ENCODE peak calls at places on chromosomes 11 and 22, in nine cellular contexts. One of them, this sample, is unnamed.

GRCh38 chr11:3127706-3128355 is 37.3 kb downstream of the OSBPL5 start:
- DNase-seq in suprapubic skin: no peak
- DNase-seq in B cell: no peak
- DNase-seq in Calu3: no peak
- DNase-seq in psoas muscle: no peak
- DNase-seq in kidney: peak; percentile 64
- DNase-seq in tibial artery: peak; percentile 51
- DNase-seq in mammary epithelial cell: no peak
- DNase-seq in astrocyte of the cerebellum: no peak
- DNase-seq in this sample: no peak

GRCh38 chr11:132312616-132313210 is 942.3 kb downstream of the NTM start:
- DNase-seq in suprapubic skin: no peak
- DNase-seq in B cell: no peak
- DNase-seq in Calu3: no peak
- DNase-seq in psoas muscle: no peak
- DNase-seq in kidney: no peak
- DNase-seq in tibial artery: no peak
- DNase-seq in mammary epithelial cell: no peak
- DNase-seq in astrocyte of the cerebellum: peak; percentile 38
- DNase-seq in this sample: peak; percentile 57

GRCh38 chr11:83282084-83282716 is 4.0 kb downstream of the CCDC90B start:
- DNase-seq in suprapubic skin: no peak
- DNase-seq in B cell: no peak
- DNase-seq in Calu3: no peak
- DNase-seq in psoas muscle: no peak
- DNase-seq in kidney: no peak
- DNase-seq in tibial artery: no peak
- DNase-seq in mammary epithelial cell: no peak
- DNase-seq in astrocyte of the cerebellum: no peak
- DNase-seq in this sample: no peak

GRCh38 chr11:68040121-68040956 is 1.5 kb downstream of the TCIRG1 start:
- DNase-seq in suprapubic skin: peak; percentile 89
- DNase-seq in B cell: peak; percentile 84
- DNase-seq in Calu3: no peak
- DNase-seq in psoas muscle: peak; percentile 69
- DNase-seq in kidney: peak; percentile 89
- DNase-seq in tibial artery: peak; percentile 87
- DNase-seq in mammary epithelial cell: no peak
- DNase-seq in astrocyte of the cerebellum: no peak
- DNase-seq in this sample: peak; percentile 88

GRCh38 chr22:47053865-47054185 is 291.4 kb downstream of the TBC1D22A start:
- DNase-seq in suprapubic skin: no peak
- DNase-seq in B cell: no peak
- DNase-seq in Calu3: no peak
- DNase-seq in psoas muscle: no peak
- DNase-seq in kidney: peak; percentile 45
- DNase-seq in tibial artery: no peak
- DNase-seq in mammary epithelial cell: no peak
- DNase-seq in astrocyte of the cerebellum: peak; percentile 18
- DNase-seq in this sample: no peak

GRCh38 chr11:110075087-110075821 is 17.9 kb upstream of the ZC3H12C start:
- DNase-seq in suprapubic skin: no peak
- DNase-seq in B cell: no peak
- DNase-seq in Calu3: no peak
- DNase-seq in psoas muscle: no peak
- DNase-seq in kidney: no peak
- DNase-seq in tibial artery: no peak
- DNase-seq in mammary epithelial cell: no peak
- DNase-seq in astrocyte of the cerebellum: no peak
- DNase-seq in this sample: no peak

GRCh38 chr11:61021661-61022212 is 50.3 kb downstream of the CD6 start:
- DNase-seq in suprapubic skin: no peak
- DNase-seq in B cell: peak; percentile 84
- DNase-seq in Calu3: peak; percentile 79
- DNase-seq in psoas muscle: no peak
- DNase-seq in kidney: no peak
- DNase-seq in tibial artery: no peak
- DNase-seq in mammary epithelial cell: no peak
- DNase-seq in astrocyte of the cerebellum: no peak
- DNase-seq in this sample: no peak

GRCh38 chr11:64856382-64857227 is 12.2 kb upstream of the CDC42BPG start:
- DNase-seq in suprapubic skin: no peak
- DNase-seq in B cell: no peak
- DNase-seq in Calu3: peak; percentile 91
- DNase-seq in psoas muscle: peak; percentile 92
- DNase-seq in kidney: peak; percentile 95
- DNase-seq in tibial artery: peak; percentile 97
- DNase-seq in mammary epithelial cell: peak; percentile 93
- DNase-seq in astrocyte of the cerebellum: no peak
- DNase-seq in this sample: no peak

DNA sequence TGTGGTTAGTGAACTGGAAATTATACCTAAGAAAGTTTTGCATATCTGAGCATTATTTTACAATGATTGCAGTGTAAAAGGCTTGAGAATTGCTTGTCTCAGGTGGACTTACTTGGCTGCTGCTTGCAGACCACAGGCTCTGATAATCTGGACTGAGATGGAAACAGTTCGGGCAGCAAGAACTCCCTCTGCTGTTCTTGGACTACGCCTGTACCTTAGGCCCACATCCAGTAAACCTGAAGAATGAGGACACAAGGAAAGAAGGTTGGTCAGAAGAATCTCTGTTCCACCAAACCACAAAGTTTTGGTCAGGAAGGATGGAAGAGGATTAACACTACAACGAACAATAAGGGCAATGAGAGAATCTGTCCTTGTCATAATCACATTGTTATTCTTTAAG is 80.1 kb downstream of the C2CD3 start:
- DNase-seq in suprapubic skin: no peak
- DNase-seq in B cell: peak; percentile 18
- DNase-seq in Calu3: peak; percentile 14
- DNase-seq in psoas muscle: no peak
- DNase-seq in kidney: no peak
- DNase-seq in tibial artery: no peak
- DNase-seq in mammary epithelial cell: no peak
- DNase-seq in astrocyte of the cerebellum: peak; percentile 9
- DNase-seq in this sample: no peak
- TF ChIP-seq CTCF in suprapubic skin: no peak
- TF ChIP-seq CTCF in B cell: no peak
- TF ChIP-seq CTCF in Calu3: no peak
- TF ChIP-seq CTCF in psoas muscle: peak; percentile 46
- TF ChIP-seq CTCF in kidney: no peak
- TF ChIP-seq CTCF in tibial artery: no peak
- TF ChIP-seq CTCF in mammary epithelial cell: no peak
- TF ChIP-seq CTCF in astrocyte of the cerebellum: peak; percentile 52
- TF ChIP-seq CTCF in this sample: peak; percentile 10

DNA sequence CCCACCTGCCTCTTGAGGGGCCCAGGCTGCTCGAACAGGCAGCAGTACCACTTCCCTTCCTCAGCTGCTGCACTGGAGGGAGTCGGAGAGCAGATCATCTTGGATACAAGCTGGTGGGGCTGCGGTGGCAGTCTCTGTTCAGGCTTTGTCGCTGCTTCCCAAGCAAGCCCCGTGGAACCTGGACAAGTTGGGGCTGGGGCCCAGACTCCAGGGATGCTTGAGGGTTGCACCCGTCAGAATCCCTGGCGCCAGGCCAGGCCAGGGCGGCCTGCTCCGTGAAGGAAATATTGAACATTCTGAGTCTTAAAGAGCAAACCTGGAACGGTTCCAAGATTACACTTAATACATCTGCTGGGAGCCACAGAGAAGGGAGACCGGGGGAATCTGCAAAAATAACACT is 310.1 kb upstream of the SORL1-AS1 start:
- DNase-seq in suprapubic skin: no peak
- DNase-seq in B cell: no peak
- DNase-seq in Calu3: no peak
- DNase-seq in psoas muscle: no peak
- DNase-seq in kidney: peak; percentile 73
- DNase-seq in tibial artery: no peak
- DNase-seq in mammary epithelial cell: peak; percentile 8
- DNase-seq in astrocyte of the cerebellum: peak; percentile 36
- DNase-seq in this sample: no peak
- TF ChIP-seq CTCF in suprapubic skin: no peak
- TF ChIP-seq CTCF in B cell: no peak
- TF ChIP-seq CTCF in Calu3: no peak
- TF ChIP-seq CTCF in psoas muscle: no peak
- TF ChIP-seq CTCF in kidney: no peak
- TF ChIP-seq CTCF in tibial artery: no peak
- TF ChIP-seq CTCF in mammary epithelial cell: no peak
- TF ChIP-seq CTCF in astrocyte of the cerebellum: no peak
- TF ChIP-seq CTCF in this sample: no peak

DNA sequence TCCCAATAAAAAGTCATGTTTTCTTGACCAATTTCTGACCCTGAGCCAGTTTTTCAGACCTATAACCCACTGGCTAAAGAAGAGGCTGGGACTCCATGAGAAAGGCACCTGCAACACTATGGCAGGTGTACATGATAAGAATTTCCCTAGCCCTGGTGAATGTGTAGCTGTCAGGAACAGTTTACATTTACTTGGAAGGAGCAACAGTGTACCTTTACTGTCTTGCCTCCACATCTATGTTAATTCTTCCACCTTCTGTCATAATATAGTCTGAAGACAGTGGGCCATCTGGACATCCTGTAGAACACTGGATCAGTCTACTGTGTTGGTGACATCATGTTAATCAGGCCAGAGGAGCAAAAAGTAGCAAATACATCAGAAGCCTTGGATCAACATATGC is 72.1 kb upstream of the CD82 start:
- DNase-seq in suprapubic skin: no peak
- DNase-seq in B cell: no peak
- DNase-seq in Calu3: no peak
- DNase-seq in psoas muscle: no peak
- DNase-seq in kidney: no peak
- DNase-seq in tibial artery: no peak
- DNase-seq in mammary epithelial cell: no peak
- DNase-seq in astrocyte of the cerebellum: no peak
- DNase-seq in this sample: no peak
- TF ChIP-seq CTCF in suprapubic skin: no peak
- TF ChIP-seq CTCF in B cell: no peak
- TF ChIP-seq CTCF in Calu3: no peak
- TF ChIP-seq CTCF in psoas muscle: no peak
- TF ChIP-seq CTCF in kidney: no peak
- TF ChIP-seq CTCF in tibial artery: no peak
- TF ChIP-seq CTCF in mammary epithelial cell: no peak
- TF ChIP-seq CTCF in astrocyte of the cerebellum: no peak
- TF ChIP-seq CTCF in this sample: no peak

GRCh38 chr11:70762810-70763209 is 364.5 kb downstream of the CTTN start:
- DNase-seq in suprapubic skin: no peak
- DNase-seq in B cell: no peak
- DNase-seq in Calu3: no peak
- DNase-seq in psoas muscle: no peak
- DNase-seq in kidney: no peak
- DNase-seq in tibial artery: no peak
- DNase-seq in mammary epithelial cell: no peak
- DNase-seq in astrocyte of the cerebellum: no peak
- DNase-seq in this sample: no peak
- TF ChIP-seq CTCF in suprapubic skin: no peak
- TF ChIP-seq CTCF in B cell: no peak
- TF ChIP-seq CTCF in Calu3: no peak
- TF ChIP-seq CTCF in psoas muscle: no peak
- TF ChIP-seq CTCF in kidney: no peak
- TF ChIP-seq CTCF in tibial artery: no peak
- TF ChIP-seq CTCF in mammary epithelial cell: no peak
- TF ChIP-seq CTCF in astrocyte of the cerebellum: no peak
- TF ChIP-seq CTCF in this sample: no peak

DNA sequence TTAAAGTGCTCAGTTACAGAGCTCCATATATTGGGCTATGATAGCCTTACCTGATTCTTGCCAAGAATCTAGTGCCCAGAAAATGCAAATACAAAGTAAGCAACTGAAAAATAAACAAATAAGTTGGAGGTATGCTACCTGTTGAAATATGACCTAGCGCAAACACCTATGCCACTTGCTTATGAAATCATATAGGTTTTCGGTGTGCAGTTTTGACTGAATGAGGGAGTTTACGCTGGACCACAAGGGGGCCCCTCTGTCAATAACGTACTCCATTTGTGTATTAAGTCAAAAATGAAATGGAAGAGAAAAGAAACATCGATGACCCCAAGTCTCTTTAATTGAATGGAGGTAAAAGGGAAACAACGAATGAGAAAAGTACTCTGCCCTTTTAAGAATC is 84.9 kb upstream of the TRIM77 start:
- DNase-seq in suprapubic skin: no peak
- DNase-seq in B cell: no peak
- DNase-seq in Calu3: peak; percentile 3
- DNase-seq in psoas muscle: no peak
- DNase-seq in kidney: no peak
- DNase-seq in tibial artery: no peak
- DNase-seq in mammary epithelial cell: no peak
- DNase-seq in astrocyte of the cerebellum: no peak
- DNase-seq in this sample: no peak
- TF ChIP-seq CTCF in suprapubic skin: no peak
- TF ChIP-seq CTCF in B cell: no peak
- TF ChIP-seq CTCF in Calu3: no peak
- TF ChIP-seq CTCF in psoas muscle: no peak
- TF ChIP-seq CTCF in kidney: no peak
- TF ChIP-seq CTCF in tibial artery: no peak
- TF ChIP-seq CTCF in mammary epithelial cell: no peak
- TF ChIP-seq CTCF in astrocyte of the cerebellum: no peak
- TF ChIP-seq CTCF in this sample: no peak

GRCh38 chr11:121321614-121322243 is 29.2 kb downstream of the SC5D start:
- DNase-seq in suprapubic skin: no peak
- DNase-seq in B cell: peak; percentile 33
- DNase-seq in Calu3: peak; percentile 13
- DNase-seq in psoas muscle: no peak
- DNase-seq in kidney: no peak
- DNase-seq in tibial artery: no peak
- DNase-seq in mammary epithelial cell: peak; percentile 16
- DNase-seq in astrocyte of the cerebellum: no peak
- DNase-seq in this sample: peak; percentile 51
- TF ChIP-seq CTCF in suprapubic skin: no peak
- TF ChIP-seq CTCF in B cell: peak; percentile 30
- TF ChIP-seq CTCF in Calu3: no peak
- TF ChIP-seq CTCF in psoas muscle: peak; percentile 31
- TF ChIP-seq CTCF in kidney: peak; percentile 41
- TF ChIP-seq CTCF in tibial artery: peak; percentile 46
- TF ChIP-seq CTCF in mammary epithelial cell: no peak
- TF ChIP-seq CTCF in astrocyte of the cerebellum: peak; percentile 21
- TF ChIP-seq CTCF in this sample: peak; percentile 78

GRCh38 chr11:119295178-119295577 is 21.8 kb downstream of the MCAM start:
- DNase-seq in suprapubic skin: no peak
- DNase-seq in B cell: no peak
- DNase-seq in Calu3: no peak
- DNase-seq in psoas muscle: no peak
- DNase-seq in kidney: no peak
- DNase-seq in tibial artery: no peak
- DNase-seq in mammary epithelial cell: peak; percentile 67
- DNase-seq in astrocyte of the cerebellum: no peak
- DNase-seq in this sample: no peak
- TF ChIP-seq CTCF in suprapubic skin: no peak
- TF ChIP-seq CTCF in B cell: no peak
- TF ChIP-seq CTCF in Calu3: no peak
- TF ChIP-seq CTCF in psoas muscle: no peak
- TF ChIP-seq CTCF in kidney: no peak
- TF ChIP-seq CTCF in tibial artery: no peak
- TF ChIP-seq CTCF in mammary epithelial cell: peak; percentile 10
- TF ChIP-seq CTCF in astrocyte of the cerebellum: no peak
- TF ChIP-seq CTCF in this sample: no peak

This sample was measured in GM13976.